ENCODE peak calls at places on chromosomes 7 and 10, in eight cellular contexts. One of them, this sample, is unnamed.

GRCh38 chr10:33337335-33337854 is 2.9 kb upstream of the NRP1 start:
- DNase-seq in GM12865: no peak
- DNase-seq in progenitor cell of endocrine pancreas: no peak
- DNase-seq in heart right ventricle: peak; percentile 21
- DNase-seq in fibroblast of mammary gland: peak; percentile 84
- DNase-seq in mesothelial cell of epicardium: no peak
- DNase-seq in coronary artery: no peak
- DNase-seq in pancreas: peak; percentile 50
- DNase-seq in this sample: no peak

GRCh38 chr10:102399217-102400021 is 3.9 kb downstream of the NFKB2 start:
- DNase-seq in fibroblast of mammary gland: peak; percentile 78
- DNase-seq in progenitor cell of endocrine pancreas: peak; percentile 86
- DNase-seq in GM12865: peak; percentile 94
- DNase-seq in mesothelial cell of epicardium: peak; percentile 84
- DNase-seq in coronary artery: peak; percentile 85
- DNase-seq in heart right ventricle: peak; percentile 91
- DNase-seq in pancreas: peak; percentile 92
- DNase-seq in this sample: peak; percentile 94

GRCh38 chr10:33344676-33345075 is 10.2 kb upstream of the NRP1 start:
- DNase-seq in progenitor cell of endocrine pancreas: no peak
- DNase-seq in coronary artery: no peak
- DNase-seq in fibroblast of mammary gland: no peak
- DNase-seq in GM12865: no peak
- DNase-seq in pancreas: no peak
- DNase-seq in mesothelial cell of epicardium: no peak
- DNase-seq in heart right ventricle: no peak
- DNase-seq in this sample: no peak

GRCh38 chr10:60706146-60706545 is 72.1 kb upstream of the CDK1 start:
- DNase-seq in mesothelial cell of epicardium: no peak
- DNase-seq in progenitor cell of endocrine pancreas: no peak
- DNase-seq in fibroblast of mammary gland: no peak
- DNase-seq in pancreas: no peak
- DNase-seq in coronary artery: no peak
- DNase-seq in GM12865: no peak
- DNase-seq in heart right ventricle: no peak
- DNase-seq in this sample: no peak

GRCh38 chr7:89247207-89247606 is 451.7 kb upstream of the TEX47 start:
- DNase-seq in pancreas: no peak
- DNase-seq in coronary artery: no peak
- DNase-seq in GM12865: no peak
- DNase-seq in progenitor cell of endocrine pancreas: no peak
- DNase-seq in fibroblast of mammary gland: no peak
- DNase-seq in heart right ventricle: no peak
- DNase-seq in mesothelial cell of epicardium: no peak
- DNase-seq in this sample: no peak

GRCh38 chr7:130897515-130898419 is 163.8 kb upstream of the KLF14 start:
- DNase-seq in GM12865: peak; percentile 79
- DNase-seq in mesothelial cell of epicardium: no peak
- DNase-seq in fibroblast of mammary gland: no peak
- DNase-seq in progenitor cell of endocrine pancreas: no peak
- DNase-seq in pancreas: no peak
- DNase-seq in heart right ventricle: no peak
- DNase-seq in coronary artery: peak; percentile 73
- DNase-seq in this sample: no peak

GRCh38 chr7:868189-868486 is 8.2 kb upstream of the GET4 start:
- DNase-seq in progenitor cell of endocrine pancreas: no peak
- DNase-seq in coronary artery: no peak
- DNase-seq in pancreas: no peak
- DNase-seq in mesothelial cell of epicardium: no peak
- DNase-seq in GM12865: no peak
- DNase-seq in fibroblast of mammary gland: no peak
- DNase-seq in heart right ventricle: no peak
- DNase-seq in this sample: no peak

GRCh38 chr10:101047268-101047667 is 14.5 kb upstream of the KAZALD1 start:
- DNase-seq in GM12865: no peak
- DNase-seq in progenitor cell of endocrine pancreas: no peak
- DNase-seq in heart right ventricle: no peak
- DNase-seq in pancreas: no peak
- DNase-seq in mesothelial cell of epicardium: no peak
- DNase-seq in fibroblast of mammary gland: no peak
- DNase-seq in coronary artery: no peak
- DNase-seq in this sample: no peak

GRCh38 chr10:119981826-119982225 is 89.3 kb downstream of the SEC23IP start:
- DNase-seq in GM12865: no peak
- DNase-seq in fibroblast of mammary gland: no peak
- DNase-seq in pancreas: no peak
- DNase-seq in progenitor cell of endocrine pancreas: no peak
- DNase-seq in coronary artery: no peak
- DNase-seq in mesothelial cell of epicardium: no peak
- DNase-seq in heart right ventricle: no peak
- DNase-seq in this sample: no peak

GRCh38 chr7:78134256-78134655 is 335.7 kb downstream of the PHTF2 start:
- DNase-seq in GM12865: peak; percentile 24
- DNase-seq in fibroblast of mammary gland: peak; percentile 86
- DNase-seq in progenitor cell of endocrine pancreas: no peak
- DNase-seq in coronary artery: no peak
- DNase-seq in heart right ventricle: no peak
- DNase-seq in pancreas: no peak
- DNase-seq in mesothelial cell of epicardium: no peak
- DNase-seq in this sample: no peak

GRCh38 chr10:103688451-103688850 is 166.9 kb downstream of the SH3PXD2A start:
- DNase-seq in coronary artery: no peak
- DNase-seq in mesothelial cell of epicardium: no peak
- DNase-seq in heart right ventricle: no peak
- DNase-seq in pancreas: no peak
- DNase-seq in progenitor cell of endocrine pancreas: no peak
- DNase-seq in fibroblast of mammary gland: peak; percentile 29
- DNase-seq in GM12865: no peak
- DNase-seq in this sample: no peak

GRCh38 chr10:23742368-23742767 is 303.5 kb downstream of the OTUD1 start:
- DNase-seq in heart right ventricle: no peak
- DNase-seq in GM12865: peak; percentile 51
- DNase-seq in pancreas: no peak
- DNase-seq in coronary artery: no peak
- DNase-seq in progenitor cell of endocrine pancreas: no peak
- DNase-seq in fibroblast of mammary gland: no peak
- DNase-seq in mesothelial cell of epicardium: no peak
- DNase-seq in this sample: no peak

GRCh38 chr7:83751217-83751616 is 102.3 kb upstream of the SEMA3E start:
- DNase-seq in coronary artery: no peak
- DNase-seq in fibroblast of mammary gland: peak; percentile 40
- DNase-seq in pancreas: no peak
- DNase-seq in GM12865: no peak
- DNase-seq in progenitor cell of endocrine pancreas: no peak
- DNase-seq in heart right ventricle: no peak
- DNase-seq in mesothelial cell of epicardium: no peak
- DNase-seq in this sample: no peak

GRCh38 chr10:50503661-50504320 is 120.0 kb downstream of the SGMS1 start:
- DNase-seq in GM12865: no peak
- DNase-seq in coronary artery: no peak
- DNase-seq in progenitor cell of endocrine pancreas: no peak
- DNase-seq in mesothelial cell of epicardium: no peak
- DNase-seq in heart right ventricle: no peak
- DNase-seq in fibroblast of mammary gland: no peak
- DNase-seq in pancreas: no peak
- DNase-seq in this sample: no peak

GRCh38 chr7:54841772-54842707 is 83.0 kb upstream of the SEC61G start:
- DNase-seq in coronary artery: no peak
- DNase-seq in mesothelial cell of epicardium: no peak
- DNase-seq in fibroblast of mammary gland: peak; percentile 86
- DNase-seq in heart right ventricle: peak; percentile 39
- DNase-seq in pancreas: peak; percentile 27
- DNase-seq in GM12865: peak; percentile 24
- DNase-seq in progenitor cell of endocrine pancreas: no peak
- DNase-seq in this sample: no peak

GRCh38 chr7:121752706-121753105 is 120.3 kb upstream of the PTPRZ1 start:
- DNase-seq in GM12865: peak; percentile 20
- DNase-seq in heart right ventricle: no peak
- DNase-seq in coronary artery: no peak
- DNase-seq in progenitor cell of endocrine pancreas: no peak
- DNase-seq in fibroblast of mammary gland: peak; percentile 18
- DNase-seq in mesothelial cell of epicardium: no peak
- DNase-seq in pancreas: no peak
- DNase-seq in this sample: no peak

GRCh38 chr10:110354322-110354766 is 49.6 kb upstream of the SMNDC1 start:
- DNase-seq in pancreas: peak; percentile 67
- DNase-seq in heart right ventricle: peak; percentile 64
- DNase-seq in GM12865: peak; percentile 86
- DNase-seq in fibroblast of mammary gland: peak; percentile 94
- DNase-seq in mesothelial cell of epicardium: peak; percentile 47
- DNase-seq in coronary artery: no peak
- DNase-seq in progenitor cell of endocrine pancreas: peak; percentile 51
- DNase-seq in this sample: no peak

GRCh38 chr7:25527665-25528064 is 299.4 kb upstream of the NPVF start:
- DNase-seq in fibroblast of mammary gland: no peak
- DNase-seq in pancreas: no peak
- DNase-seq in coronary artery: no peak
- DNase-seq in mesothelial cell of epicardium: no peak
- DNase-seq in heart right ventricle: no peak
- DNase-seq in GM12865: no peak
- DNase-seq in progenitor cell of endocrine pancreas: no peak
- DNase-seq in this sample: no peak

GRCh38 chr10:120941468-120941867 is 90.3 kb downstream of the WDR11 start:
- DNase-seq in progenitor cell of endocrine pancreas: no peak
- DNase-seq in pancreas: no peak
- DNase-seq in fibroblast of mammary gland: no peak
- DNase-seq in heart right ventricle: no peak
- DNase-seq in coronary artery: no peak
- DNase-seq in GM12865: no peak
- DNase-seq in mesothelial cell of epicardium: no peak
- DNase-seq in this sample: no peak

GRCh38 chr10:73908853-73909611 is 1.9 kb upstream of the PLAU start:
- DNase-seq in coronary artery: no peak
- DNase-seq in heart right ventricle: no peak
- DNase-seq in progenitor cell of endocrine pancreas: no peak
- DNase-seq in pancreas: no peak
- DNase-seq in mesothelial cell of epicardium: no peak
- DNase-seq in fibroblast of mammary gland: peak; percentile 98
- DNase-seq in GM12865: peak; percentile 82
- DNase-seq in this sample: no peak

DNA sequence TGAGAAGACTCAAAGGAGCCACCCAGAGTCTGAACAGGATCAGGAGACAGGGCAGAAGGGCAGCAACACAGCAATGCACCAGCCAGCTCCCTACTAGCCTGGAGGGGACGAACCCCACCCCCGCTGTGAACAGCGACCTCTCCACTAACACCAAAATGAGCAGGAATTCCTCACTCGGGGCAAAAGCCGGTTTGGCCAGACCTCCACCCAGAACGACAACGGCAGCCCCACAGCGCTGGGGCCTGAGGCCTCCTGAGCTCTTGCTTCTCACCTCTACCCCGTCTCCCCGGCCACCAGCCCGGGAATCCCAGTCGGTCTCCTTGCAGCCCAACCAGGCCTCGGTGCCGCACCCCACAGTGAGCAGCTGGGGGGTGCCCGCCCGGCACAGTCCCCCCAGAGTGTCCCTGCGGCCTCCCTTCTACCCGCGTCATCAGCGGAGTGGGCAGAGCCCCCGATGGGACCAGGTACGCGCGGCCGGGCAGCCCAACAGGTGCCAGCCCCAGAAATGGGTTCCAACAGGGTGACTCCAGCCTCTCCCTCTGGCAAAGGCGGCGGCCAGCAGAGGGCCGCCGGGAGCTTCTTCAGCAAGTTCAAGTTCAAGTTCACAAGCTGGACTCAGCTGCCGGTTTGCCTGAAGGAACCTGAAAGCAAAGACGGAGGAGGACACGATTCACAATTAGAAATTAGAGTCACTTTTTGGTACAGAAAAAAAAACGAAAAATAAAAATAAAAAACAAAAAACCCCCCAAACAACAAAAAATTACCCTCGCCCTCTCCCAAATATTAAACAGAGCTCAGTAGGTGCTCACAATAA is 129.0 kb downstream of the MARCHF5 start:
- DNase-seq in heart right ventricle: peak; percentile 49
- DNase-seq in mesothelial cell of epicardium: no peak
- DNase-seq in fibroblast of mammary gland: peak; percentile 40
- DNase-seq in pancreas: peak; percentile 48
- DNase-seq in GM12865: no peak
- DNase-seq in coronary artery: no peak
- DNase-seq in progenitor cell of endocrine pancreas: no peak
- DNase-seq in this sample: no peak
- TF ChIP-seq CTCF in heart right ventricle: peak; percentile 41
- TF ChIP-seq CTCF in mesothelial cell of epicardium: no peak
- TF ChIP-seq CTCF in fibroblast of mammary gland: peak; percentile 45
- TF ChIP-seq CTCF in pancreas: no peak
- TF ChIP-seq CTCF in GM12865: peak; percentile 9
- TF ChIP-seq CTCF in coronary artery: no peak
- TF ChIP-seq CTCF in progenitor cell of endocrine pancreas: peak; percentile 43
- TF ChIP-seq CTCF in this sample: no peak

DNA sequence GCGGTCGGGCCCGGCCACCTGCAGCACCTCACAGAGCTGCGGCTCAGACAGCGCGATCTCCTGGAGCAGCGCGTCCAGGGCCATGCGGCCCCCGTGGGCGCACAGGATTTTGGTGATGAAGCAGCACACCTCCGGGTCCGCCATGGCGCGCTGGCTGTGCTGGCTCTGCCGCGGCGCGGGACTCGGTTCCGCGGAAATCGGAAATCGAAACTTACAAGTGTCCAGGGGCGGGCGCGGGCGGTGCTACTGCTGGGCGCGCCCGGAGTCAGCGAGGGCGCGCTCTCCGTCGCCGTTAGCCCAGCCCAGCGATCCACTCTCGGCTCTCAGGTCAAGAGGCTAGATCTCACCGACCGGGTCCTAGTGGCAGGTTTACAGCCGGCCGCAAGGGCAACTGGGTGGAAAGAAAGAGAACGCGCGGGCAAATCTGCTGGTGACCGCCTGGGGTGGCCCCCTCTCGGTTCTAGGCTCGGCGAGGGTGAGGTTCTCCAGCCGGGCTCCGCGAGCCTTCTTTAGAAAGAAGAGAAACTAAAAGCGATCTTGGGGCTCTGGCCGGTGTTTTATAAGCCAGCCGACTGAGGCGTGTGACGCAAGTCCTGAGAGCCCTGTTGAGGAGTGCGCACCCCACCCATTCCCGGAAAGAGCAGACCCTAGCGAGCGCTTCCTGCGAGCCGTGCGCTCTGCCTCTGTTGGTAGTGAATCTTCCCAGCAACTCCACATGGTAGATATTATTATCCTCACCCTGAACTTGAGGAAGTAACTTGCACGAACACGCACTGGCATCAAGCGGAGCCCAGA is at the start of gene ZC3HAV1:
- DNase-seq in coronary artery: peak; percentile 87
- DNase-seq in mesothelial cell of epicardium: peak; percentile 28
- DNase-seq in fibroblast of mammary gland: peak; percentile 89
- DNase-seq in pancreas: peak; percentile 80
- DNase-seq in GM12865: peak; percentile 96
- DNase-seq in heart right ventricle: peak; percentile 83
- DNase-seq in progenitor cell of endocrine pancreas: peak; percentile 53
- DNase-seq in this sample: peak; percentile 75
- TF ChIP-seq CTCF in coronary artery: no peak
- TF ChIP-seq CTCF in mesothelial cell of epicardium: no peak
- TF ChIP-seq CTCF in fibroblast of mammary gland: no peak
- TF ChIP-seq CTCF in pancreas: no peak
- TF ChIP-seq CTCF in GM12865: peak; percentile 9
- TF ChIP-seq CTCF in heart right ventricle: no peak
- TF ChIP-seq CTCF in progenitor cell of endocrine pancreas: peak; percentile 41
- TF ChIP-seq CTCF in this sample: peak; percentile 61

GRCh38 chr7:69067397-69067796 is 530.9 kb upstream of the AUTS2 start:
- DNase-seq in coronary artery: no peak
- DNase-seq in pancreas: peak; percentile 18
- DNase-seq in progenitor cell of endocrine pancreas: no peak
- DNase-seq in heart right ventricle: no peak
- DNase-seq in mesothelial cell of epicardium: no peak
- DNase-seq in fibroblast of mammary gland: peak; percentile 21
- DNase-seq in GM12865: peak; percentile 12
- DNase-seq in this sample: no peak
- TF ChIP-seq CTCF in coronary artery: no peak
- TF ChIP-seq CTCF in pancreas: peak; percentile 16
- TF ChIP-seq CTCF in progenitor cell of endocrine pancreas: peak; percentile 65
- TF ChIP-seq CTCF in heart right ventricle: peak; percentile 21
- TF ChIP-seq CTCF in mesothelial cell of epicardium: no peak
- TF ChIP-seq CTCF in fibroblast of mammary gland: peak; percentile 36
- TF ChIP-seq CTCF in GM12865: peak; percentile 15
- TF ChIP-seq CTCF in this sample: peak; percentile 59

GRCh38 chr10:44978570-44979280 is at the start of gene DEPP1:
- DNase-seq in coronary artery: peak; percentile 91
- DNase-seq in progenitor cell of endocrine pancreas: peak; percentile 82
- DNase-seq in GM12865: peak; percentile 75
- DNase-seq in heart right ventricle: peak; percentile 90
- DNase-seq in mesothelial cell of epicardium: peak; percentile 82
- DNase-seq in pancreas: peak; percentile 96
- DNase-seq in fibroblast of mammary gland: peak; percentile 90
- DNase-seq in this sample: peak; percentile 87
- TF ChIP-seq CTCF in coronary artery: no peak
- TF ChIP-seq CTCF in progenitor cell of endocrine pancreas: peak; percentile 35
- TF ChIP-seq CTCF in GM12865: no peak
- TF ChIP-seq CTCF in heart right ventricle: no peak
- TF ChIP-seq CTCF in mesothelial cell of epicardium: no peak
- TF ChIP-seq CTCF in pancreas: no peak
- TF ChIP-seq CTCF in fibroblast of mammary gland: peak; percentile 9
- TF ChIP-seq CTCF in this sample: peak; percentile 52

This sample was measured in type B pancreatic cell.